ENCODE peak calls at places on chromosomes 1 and 21, in five cellular contexts. X, H, I, Q and P are unnamed samples.

GRCh38 chr1:6460349-6461236 is 5.4 kb downstream of the TNFRSF25 start:
- DNase-seq in Q (no peak), X (no peak), I (no peak), H (no peak), P (no peak)

GRCh38 chr1:85553936-85554335 is 26.6 kb upstream of the CCN1 start:
- DNase-seq in X (no peak), Q (no peak), I (no peak), H (no peak), P (no peak)

GRCh38 chr1:7421471-7422075 is 349.5 kb upstream of the VAMP3 start:
- DNase-seq in Q (no peak), H (no peak), X (no peak), I (no peak), P (no peak)

GRCh38 chr1:234925440-234926251 is 203.0 kb downstream of the TOMM20 start:
- DNase-seq in H (peak), X (peak), I (peak), Q (peak), P (no peak)

GRCh38 chr1:159469921-159470595 is 30.5 kb downstream of the OR10J1 start:
- DNase-seq in X (no peak), H (no peak), Q (no peak), I (no peak), P (no peak)

GRCh38 chr21:31252611-31253010 is 91.5 kb downstream of the TIAM1 start:
- DNase-seq in X (no peak), I (no peak), H (no peak), Q (no peak), P (no peak)

GRCh38 chr1:38041941-38042834 is 4.4 kb downstream of the POU3F1 start:
- DNase-seq in I (no peak), X (no peak), H (no peak), Q (no peak), P (no peak)

GRCh38 chr1:152151646-152152045 is 7.4 kb downstream of the RPTN start:
- DNase-seq in Q (no peak), I (no peak), H (no peak), X (no peak), P (no peak)

GRCh38 chr1:156176610-156177210 is 17.2 kb upstream of the SLC25A44 start:
- DNase-seq in H (no peak), I (no peak), X (no peak), Q (no peak), P (no peak)

GRCh38 chr1:81590171-81590570 is 210.6 kb upstream of the ADGRL2 start:
- DNase-seq in Q (no peak), I (no peak), H (peak), X (peak), P (no peak)

GRCh38 chr1:67850611-67851075 is 17.4 kb upstream of the GNG12 start:
- DNase-seq in I (no peak), X (peak), H (peak), Q (peak), P (no peak)

GRCh38 chr1:45804671-45804973 is 1.2 kb downstream of the MAST2 start:
- DNase-seq in X (no peak), I (no peak), H (no peak), Q (no peak), P (no peak)

GRCh38 chr1:96292141-96292540 is 429.4 kb upstream of the PTBP2 start:
- DNase-seq in X (no peak), H (no peak), I (no peak), Q (no peak), P (no peak)

GRCh38 chr1:26429741-26430140 is 2.4 kb upstream of the DHDDS start:
- DNase-seq in Q (no peak), H (no peak), X (no peak), I (no peak), P (no peak)

GRCh38 chr1:189706594-189706993 is 771.1 kb downstream of the BRINP3 start:
- DNase-seq in I (no peak), X (no peak), Q (no peak), H (no peak), P (no peak)

GRCh38 chr1:39255212-39255611 is 50.7 kb downstream of the MACF1 start:
- DNase-seq in I (no peak), H (no peak), Q (no peak), X (no peak), P (no peak)

GRCh38 chr1:98792123-98792522 is 130.6 kb downstream of the SNX7 start:
- DNase-seq in X (no peak), I (peak), H (no peak), Q (no peak), P (no peak)

GRCh38 chr1:8985915-8986813 is 40.1 kb downstream of the SLC2A7 start:
- DNase-seq in Q (peak), H (peak), X (peak), I (peak), P (no peak)

GRCh38 chr1:234702342-234703000 is 92.5 kb upstream of the IRF2BP2 start:
- DNase-seq in X (no peak), H (no peak), I (no peak), Q (no peak), P (no peak)

GRCh38 chr1:64111787-64112186 is 91.6 kb upstream of the UBE2U start:
- DNase-seq in I (no peak), X (no peak), Q (peak), H (peak), P (no peak)